ENCODE peak calls at places on chromosomes 4 and X, in seven cellular contexts. E is neuronal stem cell, W is IMR-90, Q is mesendoderm, K is trophoblast cell, S is mesenchymal stem cell, H is H1. I is an unnamed sample.

GRCh38 chr4:99863804-99864203 is 30.4 kb downstream of the LAMTOR3 start:
- DNase-seq in E (no peak), H (no peak), W (peak; percentile 57), S (peak; percentile 24), K (no peak), Q (peak; percentile 25), I (no peak)

GRCh38 chr4:44725166-44725565 is 1.2 kb downstream of the GNPDA2 start:
- DNase-seq in E (no peak), Q (peak; percentile 2), H (no peak), S (peak; percentile 22), W (peak; percentile 5), K (no peak), I (no peak)

GRCh38 chr4:83075271-83075670 is 39.3 kb downstream of the PLAC8 start:
- DNase-seq in E (no peak), W (peak; percentile 41), Q (no peak), H (no peak), K (no peak), S (peak; percentile 80), I (no peak)

GRCh38 chr4:69738872-69739271 is 21.5 kb downstream of the SULT1B1 start:
- DNase-seq in K (no peak), S (no peak), Q (no peak), E (no peak), H (no peak), W (no peak), I (no peak)

GRCh38 chr4:96519291-96519690 is 679.4 kb downstream of the PDHA2 start:
- DNase-seq in S (no peak), H (no peak), K (no peak), Q (no peak), W (no peak), E (no peak), I (no peak)

GRCh38 chr4:4349902-4350301 is 37.0 kb upstream of the NSG1 start:
- DNase-seq in W (no peak), E (no peak), S (no peak), Q (no peak), H (no peak), K (no peak), I (no peak)

GRCh38 chr4:148253748-148254147 is 188.5 kb downstream of the NR3C2 start:
- DNase-seq in Q (no peak), S (no peak), W (no peak), K (no peak), E (no peak), H (no peak), I (no peak)

GRCh38 chrX:138908577-138908976 is 197.1 kb upstream of the FGF13 start:
- DNase-seq in K (no peak), S (no peak), H (no peak), W (no peak), Q (no peak), E (no peak), I (no peak)

GRCh38 chrX:2609431-2610238 is 81.5 kb upstream of the CD99 start:
- DNase-seq in W (peak; percentile 17), H (no peak), S (peak; percentile 46), K (no peak), Q (peak; percentile 66), E (no peak), I (no peak)

GRCh38 chr4:182906786-182907185 is 10.4 kb downstream of the DCTD start:
- DNase-seq in W (peak; percentile 72), Q (no peak), S (peak; percentile 57), E (no peak), K (no peak), H (no peak), I (no peak)
- H3K79me1 ChIP-seq in W (peaks cover 23% of the 10 kb centered on the region), Q (peaks cover 4% of the 10 kb centered on the region), S (peaks cover 55% of the 10 kb centered on the region), E (peaks cover 8% of the 10 kb centered on the region), K (peaks cover 5% of the 10 kb centered on the region), H (peaks cover 2% of the 10 kb centered on the region), I (no peaks in the 10 kb centered on the region)

GRCh38 chrX:116306218-116306617 is 130.2 kb upstream of the SLC6A14 start:
- DNase-seq in W (no peak), K (no peak), E (no peak), Q (no peak), S (no peak), H (no peak), I (no peak)
- H3K79me1 ChIP-seq in W (no peaks in the 10 kb centered on the region), K (no peaks in the 10 kb centered on the region), E (no peaks in the 10 kb centered on the region), Q (no peaks in the 10 kb centered on the region), S (no peaks in the 10 kb centered on the region), H (no peaks in the 10 kb centered on the region), I (no peaks in the 10 kb centered on the region)

DNA sequence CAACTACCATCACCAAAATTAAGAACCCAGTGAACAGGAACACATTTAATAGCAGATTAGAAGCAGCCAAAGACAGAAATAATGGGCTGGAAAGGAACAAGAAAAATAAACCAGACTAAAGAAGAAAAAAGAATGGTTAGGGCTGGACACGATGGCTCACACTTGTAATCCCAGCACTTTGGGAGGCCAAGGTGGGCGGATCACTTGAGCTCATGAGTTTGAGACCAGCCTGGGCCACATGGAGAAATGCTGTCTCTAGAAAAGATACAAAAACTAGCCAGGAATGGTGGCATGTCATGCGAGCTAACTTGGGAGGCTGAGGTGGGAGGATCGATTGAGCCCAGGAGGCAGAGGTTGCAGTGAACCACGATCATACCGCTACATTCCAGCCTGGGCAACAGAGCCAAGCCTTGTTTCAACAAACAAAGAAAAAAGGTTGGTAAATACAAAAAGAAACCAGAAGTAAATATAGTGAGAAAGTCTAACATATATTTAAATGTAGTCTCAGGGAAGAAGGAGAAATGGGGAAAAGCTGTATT is 102.0 kb downstream of the AFAP1 start:
- DNase-seq in K (no peak), S (no peak), H (no peak), Q (no peak), E (no peak), W (no peak), I (no peak)
- H3K79me1 ChIP-seq in K (peaks cover 8% of the 10 kb centered on the region), S (peaks cover 21% of the 10 kb centered on the region), H (no peaks in the 10 kb centered on the region), Q (no peaks in the 10 kb centered on the region), E (no peaks in the 10 kb centered on the region), W (peaks cover 21% of the 10 kb centered on the region), I (no peaks in the 10 kb centered on the region)

GRCh38 chr4:133136833-133137232 is 12.3 kb upstream of the PCDH10 start:
- DNase-seq in H (no peak), Q (no peak), W (no peak), S (no peak), E (no peak), K (no peak), I (no peak)
- H3K79me1 ChIP-seq in H (no peaks in the 10 kb centered on the region), Q (no peaks in the 10 kb centered on the region), W (no peaks in the 10 kb centered on the region), S (no peaks in the 10 kb centered on the region), E (no peaks in the 10 kb centered on the region), K (no peaks in the 10 kb centered on the region), I (no peaks in the 10 kb centered on the region)

GRCh38 chr4:7248857-7249256 is 56.5 kb downstream of the SORCS2 start:
- DNase-seq in W (no peak), E (no peak), K (no peak), Q (no peak), S (no peak), H (no peak), I (no peak)
- H3K79me1 ChIP-seq in W (no peaks in the 10 kb centered on the region), E (no peaks in the 10 kb centered on the region), K (no peaks in the 10 kb centered on the region), Q (no peaks in the 10 kb centered on the region), S (peaks cover 3% of the 10 kb centered on the region), H (no peaks in the 10 kb centered on the region), I (no peaks in the 10 kb centered on the region)

DNA sequence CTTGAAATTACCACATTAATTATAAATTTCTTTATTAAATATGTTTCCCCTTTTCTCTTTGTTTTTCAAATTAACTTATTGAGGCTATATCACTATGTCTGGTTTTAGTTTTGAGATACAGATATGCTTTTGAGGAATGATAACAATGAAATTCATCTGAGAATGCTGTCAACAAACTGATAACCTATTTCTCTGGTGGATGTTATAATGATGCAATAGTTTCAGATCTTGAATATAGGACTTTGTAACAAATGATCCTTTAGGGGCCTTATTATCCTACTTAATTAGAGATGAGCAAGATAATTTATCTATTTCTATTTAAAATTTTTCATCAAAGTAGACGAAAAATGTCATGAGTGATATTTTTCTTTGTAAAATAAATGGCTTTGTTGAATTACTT is 123.7 kb downstream of the MAGEB17 start:
- DNase-seq in S (no peak), K (no peak), Q (no peak), H (no peak), E (no peak), W (no peak), I (no peak)
- H3K79me1 ChIP-seq in S (no peaks in the 10 kb centered on the region), K (no peaks in the 10 kb centered on the region), Q (no peaks in the 10 kb centered on the region), H (no peaks in the 10 kb centered on the region), E (no peaks in the 10 kb centered on the region), W (no peaks in the 10 kb centered on the region), I (no peaks in the 10 kb centered on the region)

GRCh38 chrX:136588060-136588459 is 56.0 kb downstream of the VGLL1 start:
- DNase-seq in K (peak; percentile 19), W (no peak), H (no peak), S (no peak), E (no peak), Q (no peak), I (no peak)
- H3K79me1 ChIP-seq in K (no peaks in the 10 kb centered on the region), W (no peaks in the 10 kb centered on the region), H (no peaks in the 10 kb centered on the region), S (no peaks in the 10 kb centered on the region), E (no peaks in the 10 kb centered on the region), Q (no peaks in the 10 kb centered on the region), I (no peaks in the 10 kb centered on the region)

GRCh38 chrX:150310417-150310816 is 52.7 kb upstream of the MAMLD1 start:
- DNase-seq in K (no peak), W (no peak), Q (no peak), E (no peak), H (no peak), S (no peak), I (no peak)

GRCh38 chrX:150308532-150309157 is 54.5 kb upstream of the MAMLD1 start:
- DNase-seq in H (no peak), Q (no peak), W (no peak), S (no peak), K (no peak), E (no peak), I (no peak)

GRCh38 chrX:150313514-150313913 is 49.6 kb upstream of the MAMLD1 start:
- DNase-seq in K (no peak), S (no peak), H (no peak), W (no peak), E (no peak), Q (peak; percentile 90), I (peak; percentile 15)

GRCh38 chrX:150312931-150313330 is 50.2 kb upstream of the MAMLD1 start:
- DNase-seq in K (no peak), E (no peak), H (no peak), Q (no peak), W (no peak), S (no peak), I (no peak)

DNA sequence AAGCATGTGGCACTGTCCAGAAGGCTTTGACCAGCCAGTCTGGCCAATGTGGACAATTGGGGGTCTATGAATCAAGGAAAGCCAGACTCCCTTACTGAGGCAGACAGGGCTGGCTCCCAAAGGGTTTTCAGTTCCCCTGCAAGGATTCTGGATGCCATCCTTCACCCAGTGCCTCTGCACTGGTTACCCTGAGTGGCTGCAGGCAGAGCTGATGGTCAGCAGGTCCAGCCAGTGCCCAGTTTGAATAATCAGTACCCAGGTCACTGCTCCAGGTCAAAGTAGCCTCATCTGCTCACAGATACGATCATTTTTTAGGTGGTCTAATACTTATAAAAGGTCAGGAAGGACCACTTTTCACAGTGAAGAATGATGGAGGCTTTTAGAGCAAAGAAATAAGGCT is 52.2 kb upstream of the MAMLD1 start:
- DNase-seq in H (no peak), W (no peak), S (no peak), K (no peak), Q (no peak), E (no peak), I (peak; percentile 3)
- H3K79me1 ChIP-seq in H (no peaks in the 10 kb centered on the region), W (no peaks in the 10 kb centered on the region), S (no peaks in the 10 kb centered on the region), K (no peaks in the 10 kb centered on the region), Q (no peaks in the 10 kb centered on the region), E (no peaks in the 10 kb centered on the region), I (no peaks in the 10 kb centered on the region)

GRCh38 chrX:30679369-30679768 is 26.1 kb downstream of the GK start:
- DNase-seq in E (no peak), H (no peak), S (no peak), W (no peak), K (no peak), Q (no peak), I (no peak)
- H3K79me1 ChIP-seq in E (no peaks in the 10 kb centered on the region), H (no peaks in the 10 kb centered on the region), S (no peaks in the 10 kb centered on the region), W (no peaks in the 10 kb centered on the region), K (no peaks in the 10 kb centered on the region), Q (no peaks in the 10 kb centered on the region), I (no peaks in the 10 kb centered on the region)